ENCODE peak calls at places on chromosomes 1 and 21, in five cellular contexts. T is body of pancreas, O is DND-41, S is uterus, K is AG04450. U is an unnamed sample.

GRCh38 chr1:85445906-85446305 is 19.1 kb downstream of the DDAH1 start:
- DNase-seq in T (no peak), K (no peak), S (no peak), O (no peak), U (no peak)

GRCh38 chr1:240294566-240294965 is 202.9 kb downstream of the FMN2 start:
- DNase-seq in O (no peak), S (no peak), T (no peak), K (no peak), U (no peak)

GRCh38 chr21:31329431-31330143 is 14.5 kb downstream of the TIAM1 start:
- DNase-seq in K (no peak), S (no peak), T (no peak), O (no peak), U (no peak)

GRCh38 chr1:215181518-215181917 is 99.0 kb downstream of the KCNK2 start:
- DNase-seq in K (no peak), T (no peak), O (no peak), S (no peak), U (no peak)

GRCh38 chr1:41891403-41891896 is 27.3 kb downstream of the HIVEP3 start:
- DNase-seq in O (peak), T (peak), K (no peak), S (no peak), U (peak)

GRCh38 chr1:20137055-20137454 is 2.1 kb upstream of the PLA2G2F start:
- DNase-seq in O (no peak), T (no peak), S (no peak), K (no peak), U (no peak)

GRCh38 chr1:32816676-32817158 is 441 bp downstream of the YARS1 start:
- DNase-seq in O (no peak), S (no peak), K (no peak), T (no peak), U (no peak)

GRCh38 chr1:31335007-31335406 is 37.9 kb downstream of the FABP3 start:
- DNase-seq in T (no peak), K (peak), S (no peak), O (no peak), U (no peak)

GRCh38 chr1:2470290-2471158 is 5.6 kb upstream of the PLCH2 start:
- DNase-seq in O (no peak), T (no peak), K (no peak), S (no peak), U (peak)

GRCh38 chr1:228334954-228335353 is 71.7 kb downstream of the TRIM11 start:
- DNase-seq in S (no peak), K (no peak), O (no peak), T (peak), U (no peak)

GRCh38 chr1:56824956-56825355 is 5.8 kb upstream of the FYB2 start:
- DNase-seq in S (no peak), T (no peak), K (no peak), O (no peak), U (no peak)

GRCh38 chr21:41066086-41066938 is 101.6 kb upstream of the BACE2 start:
- DNase-seq in T (no peak), K (no peak), S (no peak), O (no peak), U (no peak)

GRCh38 chr1:12472798-12473551 is 145.0 kb downstream of the DHRS3 start:
- DNase-seq in O (peak), K (no peak), T (no peak), S (no peak), U (no peak)

GRCh38 chr1:118973032-118973431 is 15.1 kb downstream of the TBX15 start:
- DNase-seq in K (no peak), T (no peak), O (no peak), S (no peak), U (no peak)

GRCh38 chr21:31335957-31336738 is 7.9 kb downstream of the TIAM1 start:
- DNase-seq in T (no peak), O (no peak), S (no peak), K (peak), U (no peak)

GRCh38 chr1:74505133-74505532 is 7.3 kb downstream of the LRRC53 start:
- DNase-seq in K (no peak), S (no peak), T (no peak), O (no peak), U (no peak)

GRCh38 chr1:9561429-9561828 is 22.2 kb downstream of the SLC25A33 start:
- DNase-seq in O (no peak), S (no peak), T (peak), K (peak), U (peak)
- H3K27ac ChIP-seq in O (no peak), S (no peak), T (no peak), K (no peak), U (peak)

GRCh38 chr1:202233824-202234223 is 40.2 kb downstream of the LGR6 start:
- DNase-seq in O (no peak), K (no peak), T (no peak), S (no peak), U (no peak)
- H3K27ac ChIP-seq in O (no peak), K (no peak), T (no peak), S (no peak), U (no peak)

DNA sequence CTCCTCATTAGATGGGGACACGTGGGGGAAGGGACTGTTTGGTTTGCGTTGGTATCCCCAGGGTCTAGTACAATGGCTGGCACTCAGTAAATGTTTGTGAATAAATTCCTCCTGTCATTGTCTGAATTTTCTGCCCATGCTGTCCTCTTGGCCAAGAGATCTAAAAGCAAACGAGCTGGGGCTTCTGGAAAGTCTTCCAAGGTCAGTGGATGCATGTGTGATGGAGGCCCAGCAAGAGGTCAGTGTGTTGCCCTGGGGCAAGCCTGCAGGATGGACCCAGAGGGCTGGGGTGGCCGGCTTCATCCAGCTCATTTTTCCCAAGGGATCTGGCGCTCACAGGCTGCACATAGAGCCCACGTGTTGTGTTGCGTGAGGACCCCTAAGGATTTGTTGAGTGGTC is 30.0 kb upstream of the JUN start:
- DNase-seq in K (no peak), O (no peak), T (no peak), S (no peak), U (peak)
- H3K27ac ChIP-seq in K (no peak), O (no peak), T (peak), S (peak), U (peak)

DNA sequence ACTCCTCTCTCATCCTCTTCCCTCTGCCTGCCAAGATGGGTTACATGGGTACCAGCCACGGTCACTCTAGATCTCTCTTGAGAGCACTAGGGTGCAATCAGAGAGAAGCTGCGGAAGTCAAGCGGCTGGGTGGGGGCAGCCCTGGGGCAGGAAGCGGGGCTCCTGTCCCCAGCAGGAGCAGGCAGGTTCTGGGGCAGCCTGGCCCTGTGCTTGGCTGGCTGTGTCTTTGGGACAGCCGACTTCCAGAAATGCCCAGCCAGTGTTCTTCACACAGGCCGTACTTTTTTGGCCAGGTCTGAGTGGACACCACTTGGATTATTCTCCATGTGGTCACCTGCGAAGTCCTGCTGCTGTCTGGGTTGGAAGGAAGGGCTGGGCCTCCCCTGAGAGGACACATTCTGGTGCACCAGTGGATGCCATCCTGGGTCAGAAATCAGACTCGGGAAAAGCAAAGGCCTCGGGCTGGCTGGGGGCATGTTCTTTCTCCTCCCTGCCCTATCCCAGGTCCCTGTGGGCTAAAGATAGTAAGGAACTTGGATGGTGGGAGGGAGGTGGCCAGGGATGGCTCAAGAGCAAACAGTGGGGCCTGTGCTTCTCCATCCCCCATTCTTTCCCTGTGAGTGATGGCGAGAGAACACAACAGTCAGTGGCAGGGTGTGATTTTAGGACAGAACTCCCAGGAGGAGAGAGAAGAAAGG is 93.7 kb downstream of the ITPKB start:
- DNase-seq in K (no peak), T (no peak), O (no peak), S (no peak), U (no peak)
- H3K27ac ChIP-seq in K (peak), T (no peak), O (no peak), S (peak), U (no peak)

DNA sequence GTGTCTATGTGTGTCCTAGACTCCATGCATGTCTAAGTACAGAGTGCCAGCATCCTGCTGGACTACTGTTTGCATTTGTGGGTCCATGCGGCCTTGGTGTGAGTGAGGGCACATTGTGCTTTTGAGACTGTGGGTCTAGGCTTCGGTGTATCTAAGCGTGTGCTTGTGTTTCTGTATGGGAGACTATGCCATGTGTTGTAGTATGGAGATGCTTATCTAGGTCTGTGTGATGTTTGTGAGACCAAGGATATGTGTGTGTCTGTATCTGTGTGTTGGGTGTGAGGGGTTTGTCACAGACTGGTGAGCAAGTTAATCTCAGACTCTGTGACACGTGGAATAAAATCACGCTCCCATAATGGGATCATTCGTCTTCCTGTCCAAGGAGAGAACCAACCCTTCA is 14.5 kb downstream of the AHDC1 start:
- DNase-seq in S (no peak), O (no peak), K (no peak), T (no peak), U (no peak)
- H3K27ac ChIP-seq in S (peak), O (no peak), K (peak), T (no peak), U (peak)

GRCh38 chr1:156075775-156076204 is 6.5 kb downstream of the MEX3A start:
- DNase-seq in T (no peak), S (no peak), O (no peak), K (no peak), U (no peak)
- H3K27ac ChIP-seq in T (no peak), S (peak), O (no peak), K (no peak), U (no peak)

DNA sequence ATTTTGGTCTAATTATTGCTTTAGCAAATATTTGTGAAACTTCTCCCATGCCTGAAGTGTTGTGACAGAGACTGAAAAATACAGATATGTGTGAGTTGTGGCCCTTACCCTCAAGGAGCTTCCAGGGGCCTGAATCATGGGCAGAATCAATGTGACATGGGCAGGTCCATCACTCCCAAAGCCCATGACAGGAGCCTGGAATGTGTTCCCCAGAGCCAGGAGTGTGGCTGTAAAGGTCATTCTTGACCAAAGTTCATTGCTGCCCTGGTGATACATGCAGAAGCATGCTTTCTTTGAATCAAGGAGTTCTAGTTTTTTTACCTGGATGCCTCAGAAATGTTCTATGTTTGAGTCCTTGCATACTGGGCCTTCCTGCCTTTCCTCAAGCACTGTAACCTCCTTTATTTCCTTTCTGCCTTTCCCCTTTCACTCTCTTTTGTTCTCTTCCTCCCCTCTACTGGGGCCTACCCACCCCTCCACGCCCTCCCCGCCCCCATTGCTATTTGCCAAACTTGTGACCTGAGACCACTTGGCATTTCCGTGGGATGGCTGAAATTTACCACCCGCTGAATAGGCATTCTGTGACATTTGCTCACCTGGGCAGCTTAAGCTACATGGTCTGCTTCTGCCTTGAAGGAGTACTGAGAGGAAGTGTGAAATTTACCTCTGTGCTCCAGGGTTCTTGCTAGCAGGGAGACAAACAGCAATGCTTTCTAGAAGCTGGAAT is 19.7 kb downstream of the PBX1 start:
- DNase-seq in O (no peak), K (no peak), S (no peak), T (no peak), U (peak)
- H3K27ac ChIP-seq in O (no peak), K (no peak), S (peak), T (no peak), U (peak)

GRCh38 chr1:247841796-247842195 is at the start of gene OR11L1:
- DNase-seq in T (no peak), O (no peak), S (no peak), K (no peak), U (no peak)

GRCh38 chr1:247848346-247848745 is 6.7 kb upstream of the OR11L1 start:
- DNase-seq in T (no peak), K (no peak), O (no peak), S (no peak), U (peak)

GRCh38 chr1:247845011-247845692 is 3.5 kb upstream of the OR11L1 start:
- DNase-seq in K (no peak), S (no peak), O (no peak), T (no peak), U (peak)

GRCh38 chr1:247843411-247843810 is 1.7 kb upstream of the OR11L1 start:
- DNase-seq in S (no peak), T (no peak), O (no peak), K (no peak), U (no peak)

DNA sequence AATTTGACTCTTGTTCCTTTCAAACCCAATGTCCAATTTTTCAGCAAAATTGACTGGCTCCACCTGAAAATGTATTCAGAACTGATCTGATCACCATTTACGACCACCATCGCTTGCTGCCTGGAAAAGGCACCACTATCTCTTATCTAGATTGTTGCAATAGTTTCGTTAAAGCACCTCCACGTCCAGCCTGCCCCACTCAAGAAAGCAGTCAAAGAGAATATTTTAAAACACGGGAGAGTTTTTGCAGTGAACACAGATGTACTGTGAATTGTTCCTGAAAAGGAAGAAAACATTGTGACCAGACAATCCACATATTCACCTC is 4.0 kb upstream of the OR11L1 start:
- DNase-seq in S (no peak), K (no peak), T (no peak), O (no peak), U (peak)
- H3K27ac ChIP-seq in S (no peak), K (no peak), T (no peak), O (no peak), U (peak)

U was measured in thyroid gland.